ENCODE peak calls at places on chromosomes 12 and 14, in seven cellular contexts. One of them, this sample, is unnamed.

GRCh38 chr12:24625103-24625502 is 323.8 kb downstream of the BCAT1 start:
- DNase-seq in adrenal gland: no peak
- DNase-seq in Peyer's patch: no peak
- DNase-seq in upper lobe of left lung: no peak
- DNase-seq in tibial nerve: no peak
- DNase-seq in ovary: no peak
- DNase-seq in endothelial cell of umbilical vein: no peak
- DNase-seq in this sample: no peak

GRCh38 chr12:113697646-113698504 is 226.2 kb upstream of the LHX5 start:
- DNase-seq in ovary: no peak
- DNase-seq in tibial nerve: no peak
- DNase-seq in endothelial cell of umbilical vein: no peak
- DNase-seq in Peyer's patch: no peak
- DNase-seq in adrenal gland: no peak
- DNase-seq in upper lobe of left lung: no peak
- DNase-seq in this sample: no peak

GRCh38 chr14:78637489-78637888 is 467.3 kb downstream of the NRXN3 start:
- DNase-seq in endothelial cell of umbilical vein: no peak
- DNase-seq in tibial nerve: no peak
- DNase-seq in Peyer's patch: no peak
- DNase-seq in ovary: no peak
- DNase-seq in upper lobe of left lung: no peak
- DNase-seq in adrenal gland: no peak
- DNase-seq in this sample: no peak

GRCh38 chr14:20546877-20547276 is 14.0 kb downstream of the RNASE9 start:
- DNase-seq in adrenal gland: no peak
- DNase-seq in upper lobe of left lung: no peak
- DNase-seq in ovary: no peak
- DNase-seq in tibial nerve: no peak
- DNase-seq in endothelial cell of umbilical vein: no peak
- DNase-seq in Peyer's patch: no peak
- DNase-seq in this sample: no peak

GRCh38 chr12:68446896-68447806 is 115.0 kb upstream of the MDM1 start:
- DNase-seq in adrenal gland: no peak
- DNase-seq in tibial nerve: no peak
- DNase-seq in ovary: no peak
- DNase-seq in endothelial cell of umbilical vein: no peak
- DNase-seq in Peyer's patch: no peak
- DNase-seq in upper lobe of left lung: no peak
- DNase-seq in this sample: no peak

GRCh38 chr12:106118-106561 is 39.6 kb downstream of the IQSEC3 start:
- DNase-seq in Peyer's patch: peak
- DNase-seq in upper lobe of left lung: no peak
- DNase-seq in adrenal gland: no peak
- DNase-seq in ovary: no peak
- DNase-seq in endothelial cell of umbilical vein: no peak
- DNase-seq in tibial nerve: no peak
- DNase-seq in this sample: no peak

GRCh38 chr12:49051373-49051764 is 9.2 kb downstream of the KMT2D start:
- DNase-seq in tibial nerve: no peak
- DNase-seq in adrenal gland: no peak
- DNase-seq in endothelial cell of umbilical vein: no peak
- DNase-seq in ovary: no peak
- DNase-seq in Peyer's patch: no peak
- DNase-seq in upper lobe of left lung: no peak
- DNase-seq in this sample: no peak

GRCh38 chr14:51020024-51020710 is 74.7 kb downstream of the TRIM9 start:
- DNase-seq in ovary: no peak
- DNase-seq in Peyer's patch: no peak
- DNase-seq in tibial nerve: no peak
- DNase-seq in endothelial cell of umbilical vein: no peak
- DNase-seq in upper lobe of left lung: no peak
- DNase-seq in adrenal gland: no peak
- DNase-seq in this sample: no peak

GRCh38 chr12:84756961-84757360 is 155.6 kb downstream of the SLC6A15 start:
- DNase-seq in upper lobe of left lung: no peak
- DNase-seq in Peyer's patch: no peak
- DNase-seq in ovary: no peak
- DNase-seq in tibial nerve: no peak
- DNase-seq in endothelial cell of umbilical vein: no peak
- DNase-seq in adrenal gland: no peak
- DNase-seq in this sample: no peak

GRCh38 chr14:103204852-103205540 is 81.7 kb downstream of the TNFAIP2 start:
- DNase-seq in Peyer's patch: no peak
- DNase-seq in endothelial cell of umbilical vein: no peak
- DNase-seq in upper lobe of left lung: no peak
- DNase-seq in tibial nerve: no peak
- DNase-seq in ovary: peak
- DNase-seq in adrenal gland: no peak
- DNase-seq in this sample: no peak

GRCh38 chr12:95731519-95731958 is 59.0 kb downstream of the NTN4 start:
- DNase-seq in Peyer's patch: no peak
- DNase-seq in tibial nerve: no peak
- DNase-seq in ovary: no peak
- DNase-seq in adrenal gland: no peak
- DNase-seq in endothelial cell of umbilical vein: no peak
- DNase-seq in upper lobe of left lung: no peak
- DNase-seq in this sample: no peak

GRCh38 chr12:12806784-12807516 is 6.2 kb upstream of the DDX47 start:
- DNase-seq in ovary: no peak
- DNase-seq in Peyer's patch: no peak
- DNase-seq in upper lobe of left lung: no peak
- DNase-seq in adrenal gland: no peak
- DNase-seq in endothelial cell of umbilical vein: peak
- DNase-seq in tibial nerve: no peak
- DNase-seq in this sample: peak

GRCh38 chr12:47218191-47218654 is 138.5 kb upstream of the AMIGO2 start:
- DNase-seq in Peyer's patch: no peak
- DNase-seq in upper lobe of left lung: no peak
- DNase-seq in tibial nerve: no peak
- DNase-seq in adrenal gland: no peak
- DNase-seq in endothelial cell of umbilical vein: no peak
- DNase-seq in ovary: no peak
- DNase-seq in this sample: no peak

GRCh38 chr14:33774866-33775519 is 175.9 kb downstream of the EGLN3 start:
- DNase-seq in adrenal gland: no peak
- DNase-seq in upper lobe of left lung: no peak
- DNase-seq in Peyer's patch: no peak
- DNase-seq in endothelial cell of umbilical vein: peak
- DNase-seq in tibial nerve: no peak
- DNase-seq in ovary: no peak
- DNase-seq in this sample: no peak

GRCh38 chr14:24238527-24239037 is 3.8 kb downstream of the TINF2 start:
- DNase-seq in endothelial cell of umbilical vein: no peak
- DNase-seq in adrenal gland: no peak
- DNase-seq in Peyer's patch: no peak
- DNase-seq in ovary: no peak
- DNase-seq in upper lobe of left lung: no peak
- DNase-seq in tibial nerve: no peak
- DNase-seq in this sample: no peak

GRCh38 chr14:24240110-24240918 is 2.1 kb downstream of the TINF2 start:
- DNase-seq in endothelial cell of umbilical vein: no peak
- DNase-seq in ovary: no peak
- DNase-seq in upper lobe of left lung: no peak
- DNase-seq in tibial nerve: no peak
- DNase-seq in Peyer's patch: no peak
- DNase-seq in adrenal gland: no peak
- DNase-seq in this sample: peak

GRCh38 chr14:24238123-24238522 is 4.3 kb downstream of the TINF2 start:
- DNase-seq in tibial nerve: no peak
- DNase-seq in Peyer's patch: no peak
- DNase-seq in ovary: no peak
- DNase-seq in endothelial cell of umbilical vein: no peak
- DNase-seq in upper lobe of left lung: no peak
- DNase-seq in adrenal gland: no peak
- DNase-seq in this sample: peak

GRCh38 chr14:24243336-24243836 is 963 bp upstream of the TINF2 start:
- DNase-seq in upper lobe of left lung: peak
- DNase-seq in adrenal gland: peak
- DNase-seq in tibial nerve: no peak
- DNase-seq in ovary: no peak
- DNase-seq in endothelial cell of umbilical vein: no peak
- DNase-seq in Peyer's patch: peak
- DNase-seq in this sample: peak

GRCh38 chr14:24241829-24242443 is 487 bp downstream of the TINF2 start:
- DNase-seq in Peyer's patch: peak
- DNase-seq in ovary: peak
- DNase-seq in tibial nerve: peak
- DNase-seq in upper lobe of left lung: peak
- DNase-seq in adrenal gland: peak
- DNase-seq in endothelial cell of umbilical vein: no peak
- DNase-seq in this sample: no peak
- TF ChIP-seq POLR2A in Peyer's patch: no peak
- TF ChIP-seq POLR2A in ovary: no peak
- TF ChIP-seq POLR2A in tibial nerve: no peak
- TF ChIP-seq POLR2A in upper lobe of left lung: no peak
- TF ChIP-seq POLR2A in adrenal gland: no peak
- TF ChIP-seq POLR2A in endothelial cell of umbilical vein: no peak
- TF ChIP-seq POLR2A in this sample: no peak

GRCh38 chr14:96281486-96281885 is 25.5 kb downstream of the BDKRB1 start:
- DNase-seq in adrenal gland: no peak
- DNase-seq in tibial nerve: no peak
- DNase-seq in ovary: no peak
- DNase-seq in Peyer's patch: no peak
- DNase-seq in endothelial cell of umbilical vein: no peak
- DNase-seq in upper lobe of left lung: no peak
- DNase-seq in this sample: no peak
- TF ChIP-seq CTCF in adrenal gland: no peak
- TF ChIP-seq CTCF in tibial nerve: no peak
- TF ChIP-seq CTCF in ovary: no peak
- TF ChIP-seq CTCF in Peyer's patch: no peak
- TF ChIP-seq CTCF in endothelial cell of umbilical vein: no peak
- TF ChIP-seq CTCF in upper lobe of left lung: no peak
- TF ChIP-seq CTCF in this sample: no peak

GRCh38 chr14:35341454-35342159 is 49.4 kb downstream of the PSMA6 start:
- DNase-seq in Peyer's patch: peak
- DNase-seq in ovary: peak
- DNase-seq in tibial nerve: peak
- DNase-seq in adrenal gland: peak
- DNase-seq in endothelial cell of umbilical vein: peak
- DNase-seq in upper lobe of left lung: peak
- DNase-seq in this sample: peak
- TF ChIP-seq POLR2A in Peyer's patch: peak
- TF ChIP-seq POLR2A in ovary: peak
- TF ChIP-seq POLR2A in tibial nerve: peak
- TF ChIP-seq POLR2A in adrenal gland: peak
- TF ChIP-seq POLR2A in endothelial cell of umbilical vein: no peak
- TF ChIP-seq POLR2A in upper lobe of left lung: peak
- TF ChIP-seq POLR2A in this sample: no peak

GRCh38 chr14:35444104-35444503 is 39.6 kb upstream of the NFKBIA start:
- DNase-seq in endothelial cell of umbilical vein: no peak
- DNase-seq in adrenal gland: no peak
- DNase-seq in upper lobe of left lung: no peak
- DNase-seq in ovary: no peak
- DNase-seq in tibial nerve: no peak
- DNase-seq in Peyer's patch: no peak
- DNase-seq in this sample: no peak

GRCh38 chr14:35441160-35441559 is 36.6 kb upstream of the NFKBIA start:
- DNase-seq in Peyer's patch: no peak
- DNase-seq in adrenal gland: no peak
- DNase-seq in upper lobe of left lung: no peak
- DNase-seq in tibial nerve: no peak
- DNase-seq in endothelial cell of umbilical vein: no peak
- DNase-seq in ovary: no peak
- DNase-seq in this sample: no peak

GRCh38 chr14:35435177-35435576 is 30.6 kb upstream of the NFKBIA start:
- DNase-seq in endothelial cell of umbilical vein: no peak
- DNase-seq in Peyer's patch: no peak
- DNase-seq in tibial nerve: no peak
- DNase-seq in adrenal gland: no peak
- DNase-seq in ovary: no peak
- DNase-seq in upper lobe of left lung: no peak
- DNase-seq in this sample: no peak

DNA sequence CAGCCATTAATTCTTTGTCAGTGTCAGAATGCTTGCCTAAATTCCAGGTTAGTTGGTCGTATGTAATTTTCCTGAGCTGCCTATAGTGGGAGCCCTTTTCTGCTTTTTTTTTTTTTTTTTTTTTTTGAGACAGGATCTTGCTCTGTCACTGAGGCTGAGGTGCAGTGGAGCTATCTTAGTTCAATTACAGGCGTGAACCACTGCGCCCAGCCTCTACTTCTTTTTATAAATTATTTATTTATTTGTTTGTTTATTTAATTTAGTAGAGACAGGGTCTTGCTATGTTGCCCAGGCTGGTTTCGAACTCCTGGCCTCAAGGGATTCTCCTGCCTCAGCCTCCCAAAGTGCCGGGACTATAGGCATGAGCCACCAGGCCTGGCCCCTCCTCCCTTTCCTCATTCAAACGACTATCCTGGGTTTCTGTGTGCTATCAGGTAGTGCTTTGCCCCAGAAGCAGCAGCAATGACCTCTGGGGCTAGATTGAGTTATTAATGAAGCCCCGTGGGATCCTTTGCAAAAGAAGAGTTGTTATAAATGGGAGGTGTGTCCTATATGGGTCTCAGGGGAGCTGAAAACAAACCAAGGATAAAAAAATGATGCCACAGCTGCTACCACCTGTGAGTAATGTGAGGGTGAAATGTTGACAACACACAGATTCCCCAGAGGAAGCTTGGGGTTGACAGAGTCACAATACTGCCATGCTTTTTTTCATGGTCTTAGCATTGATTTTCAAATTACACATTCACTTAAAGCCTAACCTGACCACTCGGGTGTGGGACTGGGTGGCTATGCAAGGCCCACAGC is 34.6 kb upstream of the NFKBIA start:
- DNase-seq in Peyer's patch: no peak
- DNase-seq in upper lobe of left lung: no peak
- DNase-seq in endothelial cell of umbilical vein: no peak
- DNase-seq in ovary: no peak
- DNase-seq in tibial nerve: no peak
- DNase-seq in adrenal gland: no peak
- DNase-seq in this sample: no peak
- TF ChIP-seq CTCF in Peyer's patch: no peak
- TF ChIP-seq CTCF in upper lobe of left lung: no peak
- TF ChIP-seq CTCF in endothelial cell of umbilical vein: peak
- TF ChIP-seq CTCF in ovary: no peak
- TF ChIP-seq CTCF in tibial nerve: no peak
- TF ChIP-seq CTCF in adrenal gland: no peak
- TF ChIP-seq CTCF in this sample: no peak

GRCh38 chr12:56631790-56632700 is 1.9 kb upstream of the BAZ2A start:
- DNase-seq in ovary: peak
- DNase-seq in tibial nerve: peak
- DNase-seq in Peyer's patch: peak
- DNase-seq in adrenal gland: peak
- DNase-seq in upper lobe of left lung: peak
- DNase-seq in endothelial cell of umbilical vein: peak
- DNase-seq in this sample: peak

GRCh38 chr12:56626691-56627090 is 3.4 kb downstream of the BAZ2A start:
- DNase-seq in ovary: no peak
- DNase-seq in tibial nerve: no peak
- DNase-seq in adrenal gland: no peak
- DNase-seq in upper lobe of left lung: no peak
- DNase-seq in Peyer's patch: no peak
- DNase-seq in endothelial cell of umbilical vein: no peak
- DNase-seq in this sample: no peak

GRCh38 chr12:56628671-56629458 is 1.3 kb downstream of the BAZ2A start:
- DNase-seq in endothelial cell of umbilical vein: peak
- DNase-seq in ovary: peak
- DNase-seq in Peyer's patch: peak
- DNase-seq in upper lobe of left lung: peak
- DNase-seq in tibial nerve: peak
- DNase-seq in adrenal gland: peak
- DNase-seq in this sample: peak

GRCh38 chr12:56630180-56630632 is at the start of gene BAZ2A:
- DNase-seq in Peyer's patch: peak
- DNase-seq in upper lobe of left lung: peak
- DNase-seq in tibial nerve: peak
- DNase-seq in endothelial cell of umbilical vein: peak
- DNase-seq in ovary: peak
- DNase-seq in adrenal gland: peak
- DNase-seq in this sample: peak

GRCh38 chr12:56629459-56630179 is 507 bp downstream of the BAZ2A start:
- DNase-seq in endothelial cell of umbilical vein: peak
- DNase-seq in adrenal gland: no peak
- DNase-seq in ovary: peak
- DNase-seq in tibial nerve: no peak
- DNase-seq in upper lobe of left lung: peak
- DNase-seq in Peyer's patch: peak
- DNase-seq in this sample: no peak
- TF ChIP-seq POLR2A in endothelial cell of umbilical vein: peak
- TF ChIP-seq POLR2A in adrenal gland: no peak
- TF ChIP-seq POLR2A in ovary: no peak
- TF ChIP-seq POLR2A in tibial nerve: no peak
- TF ChIP-seq POLR2A in upper lobe of left lung: no peak
- TF ChIP-seq POLR2A in Peyer's patch: no peak
- TF ChIP-seq POLR2A in this sample: no peak

This sample was measured in lower leg skin.